ENCODE peak calls at places on chromosomes 11 and 22, in four cellular contexts. V is H1, B is heart right ventricle, F is adrenal gland. U is an unnamed sample.

GRCh38 chr11:33980896-33981295 is 70.6 kb upstream of the CAPRIN1 start:
- DNase-seq in V (no peak), B (no peak), F (no peak), U (no peak)

GRCh38 chr11:113151502-113151901 is 162.9 kb upstream of the TTC12 start:
- DNase-seq in B (no peak), V (no peak), F (no peak), U (no peak)

GRCh38 chr11:19711911-19712280 is 741 bp upstream of the NAV2 start:
- DNase-seq in F (no peak), B (no peak), V (no peak), U (no peak)

GRCh38 chr11:112163875-112164521 is at the start of gene IL18:
- DNase-seq in B (peak; percentile 19), V (peak; percentile 57), F (peak; percentile 29), U (no peak)

GRCh38 chr11:57071829-57072228 is 83.1 kb downstream of the OR5AK2 start:
- DNase-seq in F (no peak), B (no peak), V (no peak), U (no peak)

GRCh38 chr11:115256326-115257197 is 247.7 kb downstream of the CADM1 start:
- DNase-seq in F (no peak), B (no peak), V (no peak), U (no peak)

GRCh38 chr11:70073881-70074371 is 4.2 kb upstream of the ANO1 start:
- DNase-seq in B (no peak), F (no peak), V (no peak), U (peak; percentile 80)

GRCh38 chr22:27810566-27810965 is 9.0 kb upstream of the MN1 start:
- DNase-seq in V (no peak), F (no peak), B (peak; percentile 67), U (peak; percentile 91)

GRCh38 chr11:7889985-7890384 is 41.1 kb downstream of the OR10A6 start:
- DNase-seq in F (no peak), V (no peak), B (no peak), U (no peak)

GRCh38 chr11:65366340-65366773 is 11.8 kb downstream of the TIGD3 start:
- DNase-seq in F (peak; percentile 82), V (no peak), B (no peak), U (no peak)

GRCh38 chr11:66142370-66143263 is 72.5 kb downstream of the PACS1 start:
- DNase-seq in V (no peak), F (no peak), B (no peak), U (no peak)

GRCh38 chr22:25582946-25583345 is 18.5 kb downstream of the GRK3 start:
- DNase-seq in F (no peak), B (no peak), V (no peak), U (no peak)

GRCh38 chr22:26642465-26643367 is 14.7 kb upstream of the MIAT start:
- DNase-seq in F (peak; percentile 8), B (peak; percentile 54), V (peak; percentile 64), U (no peak)

GRCh38 chr11:30487200-30487898 is 98.8 kb downstream of the MPPED2 start:
- DNase-seq in B (no peak), V (no peak), F (peak; percentile 39), U (no peak)

GRCh38 chr22:48605125-48605524 is 1222.5 kb downstream of the BRD1 start:
- DNase-seq in V (no peak), B (no peak), F (no peak), U (no peak)

GRCh38 chr22:47463220-47463619 is 700.8 kb downstream of the TBC1D22A start:
- DNase-seq in F (no peak), V (no peak), B (no peak), U (no peak)

GRCh38 chr22:25598609-25599008 is 34.1 kb downstream of the GRK3 start:
- DNase-seq in V (no peak), B (no peak), F (no peak), U (no peak)

GRCh38 chr11:36273110-36273509 is 16.1 kb downstream of the COMMD9 start:
- DNase-seq in V (no peak), B (no peak), F (no peak), U (no peak)

GRCh38 chr11:34308821-34309585 is 48.8 kb downstream of the ABTB2 start:
- DNase-seq in F (peak; percentile 47), B (no peak), V (no peak), U (no peak)

GRCh38 chr11:38718659-38719058 is 2120.6 kb upstream of the RAG2 start:
- DNase-seq in F (no peak), B (no peak), V (no peak), U (no peak)

GRCh38 chr11:114083256-114084252 is 24.0 kb downstream of the ZBTB16 start:
- DNase-seq in F (no peak), B (no peak), V (no peak), U (no peak)

GRCh38 chr22:22702874-22703570 is 58.6 kb downstream of the GGTLC2 start:
- DNase-seq in B (no peak), V (no peak), F (no peak), U (no peak)
- H3K4me1 ChIP-seq in B (no peaks in the 10 kb centered on the region), V (no peaks in the 10 kb centered on the region), F (no peaks in the 10 kb centered on the region), U (no peaks in the 10 kb centered on the region)

GRCh38 chr22:37884420-37884819 is 21.7 kb upstream of the MICALL1 start:
- DNase-seq in B (no peak), F (no peak), V (no peak), U (no peak)
- H3K36me3 ChIP-seq in B (no peaks in the 10 kb centered on the region), F (no peaks in the 10 kb centered on the region), V (peaks cover 21% of the 10 kb centered on the region), U (peaks cover 3% of the 10 kb centered on the region)

GRCh38 chr11:103528596-103528995 is 419.4 kb downstream of the DYNC2H1 start:
- DNase-seq in F (no peak), V (no peak), B (no peak), U (no peak)
- H3K4me1 ChIP-seq in F (no peaks in the 10 kb centered on the region), V (peaks cover 4% of the 10 kb centered on the region), B (no peaks in the 10 kb centered on the region), U (no peaks in the 10 kb centered on the region)

GRCh38 chr22:19060356-19061009 is 61.7 kb downstream of the DGCR2 start:
- DNase-seq in F (peak; percentile 64), B (no peak), V (no peak), U (no peak)

GRCh38 chr22:19058713-19059451 is 63.3 kb downstream of the DGCR2 start:
- DNase-seq in V (no peak), B (no peak), F (peak; percentile 58), U (no peak)

GRCh38 chr22:19057999-19058491 is 64.2 kb downstream of the DGCR2 start:
- DNase-seq in F (no peak), V (no peak), B (no peak), U (no peak)

GRCh38 chr22:19061471-19062138 is 60.6 kb downstream of the DGCR2 start:
- DNase-seq in V (no peak), B (no peak), F (no peak), U (no peak)

DNA sequence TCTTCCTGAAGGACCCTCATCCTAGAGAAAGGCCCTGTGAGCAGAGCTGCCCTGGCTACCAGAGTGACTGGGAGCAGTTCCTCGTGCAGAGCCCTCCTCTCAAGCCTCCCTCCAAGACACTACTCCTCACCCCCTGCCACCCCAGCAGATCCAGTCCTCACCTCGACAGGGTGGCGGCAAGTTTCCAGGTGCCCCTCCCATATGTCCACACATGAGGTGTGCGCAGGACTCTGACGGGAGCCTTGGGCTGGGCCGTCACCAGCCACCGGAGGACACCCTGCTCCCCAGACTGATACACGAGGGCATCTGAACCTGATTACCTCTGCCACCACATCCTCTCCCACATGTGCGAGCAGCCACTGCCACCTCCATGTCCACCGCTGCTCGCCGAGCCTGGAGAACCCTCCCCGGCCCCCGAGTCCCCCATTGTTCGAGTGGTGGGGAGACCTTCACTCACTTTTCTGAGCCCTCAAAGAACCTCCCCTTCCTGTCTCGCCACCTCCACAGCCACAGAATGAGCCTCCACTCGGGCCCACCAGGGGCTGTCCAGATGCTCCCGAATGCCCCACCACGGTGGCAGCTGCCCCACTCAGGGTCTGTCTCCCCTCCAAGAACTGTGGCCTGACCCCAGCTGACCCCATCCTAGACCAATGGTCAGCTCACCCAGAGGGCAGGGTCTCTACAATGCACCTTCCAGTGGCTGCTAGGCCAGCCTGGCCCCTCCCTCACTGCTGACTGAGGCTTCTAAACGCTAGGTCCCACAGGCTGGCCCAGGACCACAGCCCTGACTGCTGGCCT is 62.5 kb downstream of the DGCR2 start:
- DNase-seq in B (no peak), V (no peak), F (no peak), U (no peak)
- H3K36me3 ChIP-seq in B (peaks cover 5% of the 10 kb centered on the region), V (peaks cover 7% of the 10 kb centered on the region), F (no peaks in the 10 kb centered on the region), U (peaks cover 7% of the 10 kb centered on the region)

GRCh38 chr22:33874206-33874605 is 46.1 kb downstream of the LARGE1 start:
- DNase-seq in B (no peak), F (no peak), V (no peak), U (no peak)

GRCh38 chr22:33871935-33872334 is 48.3 kb downstream of the LARGE1 start:
- DNase-seq in B (no peak), F (no peak), V (no peak), U (peak; percentile 83)

GRCh38 chr22:33873186-33873585 is 47.1 kb downstream of the LARGE1 start:
- DNase-seq in F (peak; percentile 10), B (peak; percentile 48), V (no peak), U (no peak)

GRCh38 chr22:33873666-33874065 is 46.6 kb downstream of the LARGE1 start:
- DNase-seq in F (no peak), V (no peak), B (no peak), U (no peak)

DNA sequence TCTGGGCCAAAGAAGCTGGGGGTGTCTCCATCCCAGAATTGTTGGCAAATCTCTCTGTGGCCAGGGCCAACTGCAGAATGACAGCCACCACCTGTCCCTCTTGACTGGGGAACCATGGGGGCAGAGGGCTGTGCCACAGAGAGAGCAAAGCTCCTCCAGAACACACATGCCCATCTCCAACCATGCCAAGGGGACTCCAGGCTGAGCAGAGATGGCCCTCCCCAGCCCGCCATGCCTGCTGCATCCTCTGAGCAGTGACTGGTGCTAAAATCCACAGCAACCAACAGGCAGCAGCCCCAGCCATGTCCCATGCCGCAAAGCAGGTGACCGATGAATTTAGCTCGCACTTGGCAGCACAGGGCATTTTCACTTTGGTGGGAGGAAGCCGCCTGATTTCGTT is 45.0 kb downstream of the LARGE1 start:
- DNase-seq in V (no peak), F (no peak), B (no peak), U (no peak)
- H3K4me1 ChIP-seq in V (peaks cover 17% of the 10 kb centered on the region), F (no peaks in the 10 kb centered on the region), B (peaks cover 36% of the 10 kb centered on the region), U (no peaks in the 10 kb centered on the region)

DNA sequence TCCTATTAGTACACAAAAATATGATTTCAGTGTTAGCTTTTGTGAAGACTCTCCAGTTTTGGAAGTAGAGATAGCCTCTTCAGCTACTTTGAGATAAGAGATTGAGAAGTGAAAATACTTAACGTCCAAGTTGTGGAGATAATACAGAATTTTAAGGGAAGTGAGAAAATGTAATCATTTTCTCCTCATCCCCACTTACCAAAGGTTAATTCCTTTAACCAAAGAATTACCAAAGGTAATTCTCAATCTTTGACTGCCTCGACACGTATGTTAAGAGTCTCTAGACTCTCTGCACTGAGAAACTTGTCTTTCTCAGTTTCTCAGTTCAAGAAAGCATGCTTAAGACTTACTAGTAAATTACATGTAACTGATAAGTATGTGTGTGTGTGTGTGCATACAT is 15.3 kb downstream of the C11orf54 start:
- DNase-seq in B (no peak), V (no peak), F (no peak), U (no peak)
- H3K36me3 ChIP-seq in B (peaks cover 8% of the 10 kb centered on the region), V (peaks cover 4% of the 10 kb centered on the region), F (no peaks in the 10 kb centered on the region), U (peaks cover 5% of the 10 kb centered on the region)

U was measured in aorta.